ENCODE peak calls at places on chromosomes 4 and X, in seven cellular contexts. I is fibroblast of lung, N is lung, F is AG09309, J is glutamatergic neuron, R is progenitor cell of endocrine pancreas, Z is PC-3. Y is an unnamed sample.

GRCh38 chrX:102712967-102713677 is 874 bp downstream of the GPRASP2 start:
- DNase-seq in F (no peak), R (no peak), Z (peak), J (peak), N (no peak), I (peak), Y (no peak)

GRCh38 chr4:2275546-2276251 is 13.8 kb upstream of the MXD4 start:
- DNase-seq in J (peak), N (no peak), F (no peak), I (no peak), Z (no peak), R (no peak), Y (no peak)

GRCh38 chr4:171025776-171026175 is 787.4 kb upstream of the GALNTL6 start:
- DNase-seq in R (no peak), F (no peak), J (no peak), I (no peak), Z (peak), N (no peak), Y (no peak)

GRCh38 chrX:31921236-31921635 is 849.4 kb upstream of the FTHL17 start:
- DNase-seq in Z (no peak), N (no peak), I (no peak), J (no peak), R (no peak), F (no peak), Y (no peak)

GRCh38 chrX:130916636-130917422 is 13.8 kb upstream of the ENOX2 start:
- DNase-seq in Z (peak), I (peak), F (peak), R (peak), J (peak), N (no peak), Y (no peak)

GRCh38 chr4:113452152-113452551 is 309.4 kb downstream of the CAMK2D start:
- DNase-seq in R (no peak), N (no peak), I (no peak), Z (no peak), F (no peak), J (no peak), Y (no peak)

GRCh38 chrX:48713847-48714246 is 17.3 kb downstream of the SUV39H1 start:
- DNase-seq in Z (no peak), J (no peak), R (no peak), I (no peak), N (no peak), F (no peak), Y (no peak)

GRCh38 chr4:164701665-164702064 is 52.3 kb upstream of the SMIM31 start:
- DNase-seq in I (no peak), Z (no peak), R (no peak), N (no peak), F (no peak), J (no peak), Y (no peak)

GRCh38 chr4:187139116-187139515 is 415.5 kb upstream of the FAT1 start:
- DNase-seq in Z (no peak), I (no peak), R (no peak), N (no peak), J (no peak), F (no peak), Y (no peak)

GRCh38 chrX:118536687-118537461 is 41.3 kb downstream of the DOCK11 start:
- DNase-seq in Z (peak), I (peak), J (peak), F (no peak), R (no peak), N (no peak), Y (no peak)
- TF ChIP-seq CTCF in Z (peak), I (peak), J (peak), F (peak), R (peak), N (no peak), Y (peak)

GRCh38 chr4:169270810-169271691 is at the start of gene SH3RF1:
- DNase-seq in R (peak), J (peak), Z (peak), F (no peak), I (peak), N (peak), Y (peak)
- TF ChIP-seq CTCF in R (peak), J (no peak), Z (no peak), F (peak), I (no peak), N (no peak), Y (peak)

GRCh38 chr4:47510506-47511143 is 25.6 kb downstream of the ATP10D start:
- DNase-seq in R (no peak), N (no peak), F (no peak), I (peak), J (no peak), Z (peak), Y (no peak)
- TF ChIP-seq CTCF in R (no peak), N (no peak), F (peak), I (peak), J (no peak), Z (peak), Y (peak)

GRCh38 chr4:77578145-77578544 is 27.5 kb upstream of the CXCL13 start:
- DNase-seq in F (no peak), J (no peak), I (no peak), N (no peak), R (no peak), Z (no peak), Y (no peak)
- TF ChIP-seq CTCF in F (peak), J (peak), I (no peak), N (no peak), R (no peak), Z (peak), Y (peak)